ENCODE peak calls at places on chromosomes 4 and X, in nine cellular contexts. R is heart left ventricle; Z is suprapubic skin; G is H7; Q is prostate gland; N is left ventricle myocardium inferior; S is tibial artery; X is CD4-positive, alpha-beta memory T cell; H is esophagus squamous epithelium. A is an unnamed sample.

GRCh38 chr4:165378763-165379631 is at the start of gene CPE:
- DNase-seq in N (peak; percentile 76), H (no peak), X (peak; percentile 34), G (peak; percentile 80), R (peak; percentile 87), Z (peak; percentile 87), Q (peak; percentile 80), S (peak; percentile 83), A (no peak)

GRCh38 chrX:12319012-12319519 is 180.8 kb downstream of the FRMPD4 start:
- DNase-seq in Q (no peak), Z (no peak), R (no peak), S (no peak), H (no peak), N (no peak), G (no peak), X (no peak), A (no peak)

GRCh38 chrX:10014462-10015373 is 47.6 kb downstream of the CLDN34 start:
- DNase-seq in H (peak; percentile 22), S (peak; percentile 85), G (peak; percentile 98), N (peak; percentile 91), R (peak; percentile 95), X (peak; percentile 78), Q (peak; percentile 83), Z (peak; percentile 87), A (no peak)

GRCh38 chrX:103847174-103847870 is 15.3 kb upstream of the RAB9B start:
- DNase-seq in S (no peak), G (no peak), Z (no peak), Q (no peak), X (no peak), N (no peak), R (no peak), H (no peak), A (no peak)

GRCh38 chrX:133587071-133587470 is 171.8 kb upstream of the GPC4 start:
- DNase-seq in N (no peak), H (no peak), R (no peak), G (no peak), X (no peak), Z (no peak), Q (no peak), S (no peak), A (no peak)

GRCh38 chrX:38220024-38220935 is at the start of gene SRPX:
- DNase-seq in N (peak; percentile 30), G (peak; percentile 64), S (peak; percentile 34), X (no peak), R (peak; percentile 61), Q (peak; percentile 6), Z (peak; percentile 77), H (no peak), A (no peak)

GRCh38 chrX:16696956-16697355 is 15.5 kb downstream of the CTPS2 start:
- DNase-seq in R (no peak), Q (no peak), S (no peak), G (no peak), N (no peak), Z (no peak), H (no peak), X (no peak), A (no peak)

GRCh38 chr4:13980317-13980716 is 352.8 kb upstream of the BOD1L1 start:
- DNase-seq in H (no peak), X (no peak), Q (no peak), N (no peak), R (no peak), G (no peak), S (no peak), Z (no peak), A (no peak)

GRCh38 chrX:113741744-113742143 is 842.1 kb upstream of the HTR2C start:
- DNase-seq in S (no peak), R (no peak), Q (peak; percentile 5), H (no peak), Z (no peak), G (peak; percentile 52), N (no peak), X (no peak), A (no peak)

GRCh38 chr4:70624226-70624793 is 4.2 kb upstream of the ENAM start:
- DNase-seq in R (no peak), H (no peak), Z (no peak), G (no peak), Q (no peak), X (peak; percentile 20), N (no peak), S (no peak), A (no peak)
- H3K36me3 ChIP-seq in R (no peaks in the 10 kb centered on the region), H (no peaks in the 10 kb centered on the region), Z (no peaks in the 10 kb centered on the region), G (no peaks in the 10 kb centered on the region), Q (no peaks in the 10 kb centered on the region), X (no peaks in the 10 kb centered on the region), N (no peaks in the 10 kb centered on the region), S (no peaks in the 10 kb centered on the region), A (no peaks in the 10 kb centered on the region)

DNA sequence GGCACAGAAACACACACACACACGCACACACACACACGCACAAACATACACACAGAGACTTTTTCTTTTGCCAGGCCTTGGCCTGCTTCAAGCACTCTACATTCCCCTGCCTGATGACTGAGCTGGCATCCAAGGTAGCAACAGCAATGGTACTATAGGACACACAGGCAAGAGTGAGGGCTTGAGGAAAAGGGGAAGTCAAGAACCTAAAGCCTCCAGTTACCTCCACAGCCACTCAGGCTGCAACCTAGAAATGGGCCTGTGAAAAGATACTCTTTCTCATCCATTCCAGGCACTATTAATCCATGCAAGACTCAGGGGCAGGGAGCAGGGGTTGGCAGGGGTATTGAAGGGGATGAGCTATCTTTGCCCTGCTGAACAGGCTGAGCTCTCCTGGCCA is 43.6 kb downstream of the STARD8 start:
- DNase-seq in N (no peak), S (no peak), X (no peak), Q (no peak), R (no peak), G (no peak), H (no peak), Z (no peak), A (no peak)
- H3K36me3 ChIP-seq in N (no peaks in the 10 kb centered on the region), S (no peaks in the 10 kb centered on the region), X (no peaks in the 10 kb centered on the region), Q (no peaks in the 10 kb centered on the region), R (no peaks in the 10 kb centered on the region), G (no peaks in the 10 kb centered on the region), H (no peaks in the 10 kb centered on the region), Z (no peaks in the 10 kb centered on the region), A (no peaks in the 10 kb centered on the region)

DNA sequence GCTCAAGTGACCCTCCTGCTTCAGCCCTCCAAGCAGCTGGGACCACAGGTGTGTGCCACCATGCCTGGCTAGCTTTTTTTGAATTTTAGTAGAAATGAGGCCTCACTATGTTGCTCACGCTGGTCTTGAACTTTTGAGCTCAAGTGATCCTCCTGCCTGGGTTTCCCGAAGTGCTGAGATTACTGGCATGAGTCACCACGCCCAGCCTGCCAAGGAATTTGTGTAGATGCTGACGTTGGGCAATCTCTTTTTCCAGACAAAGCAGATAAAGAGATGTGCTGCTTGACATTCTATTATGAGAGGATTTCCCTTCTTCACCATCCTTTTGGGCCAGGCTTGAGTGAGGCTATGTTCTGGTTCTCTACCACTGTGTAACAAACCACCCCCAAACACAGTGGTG is 254.5 kb upstream of the RPS6KA3 start:
- DNase-seq in H (no peak), Z (no peak), N (no peak), G (no peak), R (no peak), Q (no peak), S (no peak), X (no peak), A (no peak)
- H3K36me3 ChIP-seq in H (no peaks in the 10 kb centered on the region), Z (no peaks in the 10 kb centered on the region), N (no peaks in the 10 kb centered on the region), G (no peaks in the 10 kb centered on the region), R (no peaks in the 10 kb centered on the region), Q (no peaks in the 10 kb centered on the region), S (no peaks in the 10 kb centered on the region), X (no peaks in the 10 kb centered on the region), A (no peaks in the 10 kb centered on the region)

GRCh38 chrX:119643696-119644095 is 37.5 kb upstream of the NKRF start:
- DNase-seq in Z (no peak), X (no peak), S (no peak), N (no peak), H (no peak), R (no peak), Q (no peak), G (no peak), A (no peak)

GRCh38 chrX:119647552-119648420 is 41.6 kb upstream of the NKRF start:
- DNase-seq in Z (no peak), G (no peak), N (no peak), Q (no peak), X (peak; percentile 52), H (no peak), R (no peak), S (no peak), A (no peak)

GRCh38 chrX:119646515-119646914 is 40.3 kb upstream of the NKRF start:
- DNase-seq in S (no peak), G (no peak), Q (no peak), Z (no peak), X (peak; percentile 7), R (no peak), N (no peak), H (no peak), A (no peak)

GRCh38 chrX:119648421-119648775 is 42.2 kb upstream of the NKRF start:
- DNase-seq in Q (no peak), X (no peak), H (no peak), R (no peak), G (no peak), Z (no peak), S (no peak), N (no peak), A (no peak)

DNA sequence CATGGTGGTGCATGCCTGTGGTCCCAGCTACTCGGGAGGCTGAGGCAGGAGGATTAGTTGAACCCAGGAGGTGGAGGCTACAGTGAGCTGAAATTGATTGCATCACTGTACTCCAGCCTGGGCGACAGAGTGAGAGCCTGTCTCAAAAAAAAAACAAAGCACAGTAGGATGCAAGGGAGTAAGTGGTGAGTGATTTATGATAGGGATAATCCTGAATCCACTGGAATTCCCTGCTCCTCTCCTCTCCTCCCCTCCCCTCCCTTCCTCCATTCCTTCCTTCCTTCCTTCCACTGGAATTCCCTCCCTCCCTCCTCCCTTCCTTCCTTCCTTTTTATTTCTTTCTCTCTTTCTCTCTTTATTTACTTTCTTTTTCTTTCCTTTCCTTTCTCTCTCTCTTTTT is 40.9 kb upstream of the NKRF start:
- DNase-seq in R (no peak), Z (no peak), H (no peak), X (no peak), G (no peak), S (no peak), Q (no peak), N (no peak), A (no peak)
- H3K36me3 ChIP-seq in R (no peaks in the 10 kb centered on the region), Z (no peaks in the 10 kb centered on the region), H (peaks cover 3% of the 10 kb centered on the region), X (peaks cover 19% of the 10 kb centered on the region), G (no peaks in the 10 kb centered on the region), S (no peaks in the 10 kb centered on the region), Q (no peaks in the 10 kb centered on the region), N (no peaks in the 10 kb centered on the region), A (no peaks in the 10 kb centered on the region)

DNA sequence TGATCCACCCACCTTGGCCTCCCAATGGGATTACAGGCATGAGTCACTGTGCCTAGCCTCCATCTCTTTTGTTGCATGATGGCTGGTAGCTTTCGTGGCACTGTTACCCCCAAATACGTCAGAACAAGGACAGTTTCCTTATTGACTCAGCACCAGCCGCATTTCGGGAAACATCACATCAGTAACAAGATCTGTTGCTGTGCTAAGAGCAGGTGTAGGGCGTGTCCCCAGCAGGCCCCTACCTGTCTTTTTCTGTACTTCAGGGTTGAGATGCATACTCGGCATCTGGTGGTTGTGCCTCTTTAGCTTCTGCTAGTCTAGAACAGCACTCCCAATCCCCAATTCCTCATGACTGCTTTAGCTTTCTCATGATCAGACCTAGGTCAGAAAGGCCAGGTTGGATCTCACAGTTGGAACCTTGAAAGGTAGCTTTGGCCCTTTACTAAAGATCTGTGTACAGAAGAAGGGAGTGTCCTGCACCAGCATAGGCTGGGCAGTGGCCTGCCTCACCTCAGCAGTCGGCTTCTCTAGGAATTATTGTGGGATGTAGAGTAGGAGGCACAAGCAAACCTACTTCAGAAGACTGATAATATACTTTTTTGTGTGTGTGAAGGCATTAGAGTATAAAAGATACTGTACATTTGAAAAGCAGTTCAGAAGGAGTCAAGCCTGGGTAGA is 36.8 kb downstream of the NSD2 start:
- DNase-seq in R (no peak), N (no peak), S (no peak), Q (peak; percentile 83), G (no peak), X (no peak), H (no peak), Z (no peak), A (no peak)
- H3K36me3 ChIP-seq in R (peaks cover 33% of the 10 kb centered on the region), N (peaks cover 32% of the 10 kb centered on the region), S (peaks cover 18% of the 10 kb centered on the region), Q (no peaks in the 10 kb centered on the region), G (peaks cover 8% of the 10 kb centered on the region), X (peaks cover 11% of the 10 kb centered on the region), H (peaks cover 29% of the 10 kb centered on the region), Z (no peaks in the 10 kb centered on the region), A (peaks cover 70% of the 10 kb centered on the region)

A was measured in SK-N-MC.